ENCODE peak calls at places on chromosome 13, in nine cellular contexts. One of them, this sample, is unnamed. For H3K4me1, the result is how much of the 10 kb centered on the place peaks cover.

GRCh38 chr13:31073859-31074718 is 87.6 kb downstream of the HSPH1 start:
- DNase-seq in suprapubic skin: no peak
- DNase-seq in tibial nerve: no peak
- DNase-seq in body of pancreas: no peak
- DNase-seq in GM23248: peak
- DNase-seq in HAP-1: peak
- DNase-seq in SK-N-SH: no peak
- DNase-seq in left ventricle myocardium inferior: no peak
- DNase-seq in ovary: no peak
- DNase-seq in this sample: no peak

GRCh38 chr13:86870388-86870966 is 800.7 kb upstream of the SLITRK5 start:
- DNase-seq in suprapubic skin: no peak
- DNase-seq in tibial nerve: no peak
- DNase-seq in body of pancreas: no peak
- DNase-seq in GM23248: peak
- DNase-seq in HAP-1: peak
- DNase-seq in SK-N-SH: peak
- DNase-seq in left ventricle myocardium inferior: no peak
- DNase-seq in ovary: no peak
- DNase-seq in this sample: no peak

GRCh38 chr13:112820318-112820717 is 130.5 kb downstream of the ATP11A start:
- DNase-seq in suprapubic skin: no peak
- DNase-seq in tibial nerve: no peak
- DNase-seq in body of pancreas: no peak
- DNase-seq in GM23248: no peak
- DNase-seq in HAP-1: no peak
- DNase-seq in SK-N-SH: no peak
- DNase-seq in left ventricle myocardium inferior: no peak
- DNase-seq in ovary: no peak
- DNase-seq in this sample: no peak

GRCh38 chr13:69178000-69178399 is 929.6 kb upstream of the ATXN8OS start:
- DNase-seq in suprapubic skin: no peak
- DNase-seq in tibial nerve: no peak
- DNase-seq in body of pancreas: no peak
- DNase-seq in GM23248: no peak
- DNase-seq in HAP-1: no peak
- DNase-seq in SK-N-SH: no peak
- DNase-seq in left ventricle myocardium inferior: no peak
- DNase-seq in ovary: no peak
- DNase-seq in this sample: no peak

GRCh38 chr13:79525458-79525857 is 44.5 kb downstream of the NDFIP2 start:
- DNase-seq in suprapubic skin: no peak
- DNase-seq in tibial nerve: no peak
- DNase-seq in body of pancreas: no peak
- DNase-seq in GM23248: no peak
- DNase-seq in HAP-1: no peak
- DNase-seq in SK-N-SH: no peak
- DNase-seq in left ventricle myocardium inferior: no peak
- DNase-seq in ovary: no peak
- DNase-seq in this sample: no peak

GRCh38 chr13:79901336-79901735 is 420.4 kb downstream of the NDFIP2 start:
- DNase-seq in suprapubic skin: no peak
- DNase-seq in tibial nerve: no peak
- DNase-seq in body of pancreas: no peak
- DNase-seq in GM23248: peak
- DNase-seq in HAP-1: no peak
- DNase-seq in SK-N-SH: no peak
- DNase-seq in left ventricle myocardium inferior: no peak
- DNase-seq in ovary: no peak
- DNase-seq in this sample: no peak

GRCh38 chr13:65966991-65967451 is 1263.1 kb downstream of the PCDH9 start:
- DNase-seq in suprapubic skin: no peak
- DNase-seq in tibial nerve: no peak
- DNase-seq in body of pancreas: no peak
- DNase-seq in GM23248: peak
- DNase-seq in HAP-1: peak
- DNase-seq in SK-N-SH: peak
- DNase-seq in left ventricle myocardium inferior: no peak
- DNase-seq in ovary: no peak
- DNase-seq in this sample: no peak

GRCh38 chr13:95375706-95376105 is 74.5 kb upstream of the ABCC4 start:
- DNase-seq in suprapubic skin: no peak
- DNase-seq in tibial nerve: no peak
- DNase-seq in body of pancreas: no peak
- DNase-seq in GM23248: no peak
- DNase-seq in HAP-1: no peak
- DNase-seq in SK-N-SH: no peak
- DNase-seq in left ventricle myocardium inferior: no peak
- DNase-seq in ovary: no peak
- DNase-seq in this sample: no peak

GRCh38 chr13:78595819-78596700 is 7.3 kb downstream of the POU4F1 start:
- DNase-seq in suprapubic skin: no peak
- DNase-seq in tibial nerve: no peak
- DNase-seq in body of pancreas: peak
- DNase-seq in GM23248: no peak
- DNase-seq in HAP-1: no peak
- DNase-seq in SK-N-SH: peak
- DNase-seq in left ventricle myocardium inferior: no peak
- DNase-seq in ovary: no peak
- DNase-seq in this sample: no peak

GRCh38 chr13:24506698-24507335 is 5.8 kb downstream of the PARP4 start:
- DNase-seq in suprapubic skin: no peak
- DNase-seq in tibial nerve: no peak
- DNase-seq in body of pancreas: no peak
- DNase-seq in GM23248: no peak
- DNase-seq in HAP-1: no peak
- DNase-seq in SK-N-SH: no peak
- DNase-seq in left ventricle myocardium inferior: no peak
- DNase-seq in ovary: no peak
- DNase-seq in this sample: no peak

GRCh38 chr13:89750371-89750770 is 1597.1 kb upstream of the MIR17HG start:
- DNase-seq in suprapubic skin: no peak
- DNase-seq in tibial nerve: no peak
- DNase-seq in body of pancreas: no peak
- DNase-seq in GM23248: no peak
- DNase-seq in HAP-1: no peak
- DNase-seq in SK-N-SH: no peak
- DNase-seq in left ventricle myocardium inferior: no peak
- DNase-seq in ovary: no peak
- DNase-seq in this sample: no peak

GRCh38 chr13:33678906-33679657 is 138.9 kb upstream of the RFC3 start:
- DNase-seq in suprapubic skin: no peak
- DNase-seq in tibial nerve: peak
- DNase-seq in body of pancreas: peak
- DNase-seq in GM23248: peak
- DNase-seq in HAP-1: no peak
- DNase-seq in SK-N-SH: no peak
- DNase-seq in left ventricle myocardium inferior: peak
- DNase-seq in ovary: peak
- DNase-seq in this sample: peak

DNA sequence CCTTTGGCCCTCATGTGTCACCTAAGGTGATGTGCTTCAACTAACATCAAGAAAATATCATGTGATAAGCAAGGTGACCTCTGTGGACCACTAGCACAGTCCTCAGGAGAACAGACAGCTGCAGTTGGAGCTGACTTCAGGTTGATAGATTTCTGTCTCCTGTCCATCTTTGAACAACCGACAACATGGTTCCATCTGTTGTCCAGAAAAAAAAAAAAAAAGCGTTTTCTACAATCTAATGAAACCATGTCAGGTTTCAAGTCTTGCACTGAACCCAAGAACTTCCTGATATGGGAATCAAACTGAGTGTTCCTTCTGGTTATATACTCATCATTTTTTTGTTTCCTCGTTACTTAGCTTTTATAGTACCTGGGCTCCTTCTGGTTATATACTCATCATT is 75.7 kb downstream of the LHFPL6 start:
- DNase-seq in suprapubic skin: no peak
- DNase-seq in tibial nerve: no peak
- DNase-seq in body of pancreas: no peak
- DNase-seq in GM23248: no peak
- DNase-seq in HAP-1: no peak
- DNase-seq in SK-N-SH: no peak
- DNase-seq in left ventricle myocardium inferior: no peak
- DNase-seq in ovary: no peak
- DNase-seq in this sample: no peak
- H3K4me1 ChIP-seq in suprapubic skin: under half
- H3K4me1 ChIP-seq in tibial nerve: under half
- H3K4me1 ChIP-seq in body of pancreas: under half
- H3K4me1 ChIP-seq in GM23248: half or more
- H3K4me1 ChIP-seq in HAP-1: under half
- H3K4me1 ChIP-seq in SK-N-SH: under half
- H3K4me1 ChIP-seq in left ventricle myocardium inferior: half or more
- H3K4me1 ChIP-seq in ovary: under half
- H3K4me1 ChIP-seq in this sample: under half

DNA sequence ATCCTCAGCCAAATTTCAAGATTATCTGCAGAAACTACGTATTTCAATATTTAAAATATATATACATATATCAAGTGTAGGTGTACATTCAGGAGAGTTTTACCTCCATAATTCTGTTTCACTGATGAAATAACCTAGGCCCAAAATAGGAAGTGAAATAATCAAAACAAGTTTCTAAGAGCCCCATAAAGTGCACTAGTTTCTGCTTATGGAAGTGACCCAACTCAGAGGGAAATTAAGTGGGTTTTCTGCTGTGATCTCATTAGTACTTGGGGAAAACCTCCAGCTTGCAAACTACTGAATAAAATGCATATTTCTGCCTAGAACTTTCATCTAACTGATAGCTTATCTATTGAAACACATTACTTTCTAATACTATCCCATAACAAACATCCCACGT is 45.4 kb upstream of the MIR17HG start:
- DNase-seq in suprapubic skin: no peak
- DNase-seq in tibial nerve: no peak
- DNase-seq in body of pancreas: no peak
- DNase-seq in GM23248: no peak
- DNase-seq in HAP-1: no peak
- DNase-seq in SK-N-SH: no peak
- DNase-seq in left ventricle myocardium inferior: no peak
- DNase-seq in ovary: no peak
- DNase-seq in this sample: no peak
- H3K4me1 ChIP-seq in suprapubic skin: under half
- H3K4me1 ChIP-seq in tibial nerve: under half
- H3K4me1 ChIP-seq in body of pancreas: under half
- H3K4me1 ChIP-seq in GM23248: under half
- H3K4me1 ChIP-seq in HAP-1: under half
- H3K4me1 ChIP-seq in SK-N-SH: under half
- H3K4me1 ChIP-seq in left ventricle myocardium inferior: under half
- H3K4me1 ChIP-seq in ovary: under half
- H3K4me1 ChIP-seq in this sample: under half

GRCh38 chr13:99265162-99265822 is 7.1 kb upstream of the GPR18 start:
- DNase-seq in suprapubic skin: no peak
- DNase-seq in tibial nerve: no peak
- DNase-seq in body of pancreas: no peak
- DNase-seq in GM23248: no peak
- DNase-seq in HAP-1: no peak
- DNase-seq in SK-N-SH: no peak
- DNase-seq in left ventricle myocardium inferior: no peak
- DNase-seq in ovary: no peak
- DNase-seq in this sample: no peak

GRCh38 chr13:99266827-99267226 is 8.6 kb upstream of the GPR18 start:
- DNase-seq in suprapubic skin: no peak
- DNase-seq in tibial nerve: no peak
- DNase-seq in body of pancreas: no peak
- DNase-seq in GM23248: no peak
- DNase-seq in HAP-1: no peak
- DNase-seq in SK-N-SH: no peak
- DNase-seq in left ventricle myocardium inferior: no peak
- DNase-seq in ovary: no peak
- DNase-seq in this sample: no peak

GRCh38 chr13:99267927-99268326 is 9.7 kb upstream of the GPR18 start:
- DNase-seq in suprapubic skin: no peak
- DNase-seq in tibial nerve: no peak
- DNase-seq in body of pancreas: no peak
- DNase-seq in GM23248: no peak
- DNase-seq in HAP-1: no peak
- DNase-seq in SK-N-SH: no peak
- DNase-seq in left ventricle myocardium inferior: no peak
- DNase-seq in ovary: no peak
- DNase-seq in this sample: no peak

GRCh38 chr13:99264053-99264452 is 5.9 kb upstream of the GPR18 start:
- DNase-seq in suprapubic skin: no peak
- DNase-seq in tibial nerve: no peak
- DNase-seq in body of pancreas: no peak
- DNase-seq in GM23248: no peak
- DNase-seq in HAP-1: no peak
- DNase-seq in SK-N-SH: no peak
- DNase-seq in left ventricle myocardium inferior: no peak
- DNase-seq in ovary: no peak
- DNase-seq in this sample: no peak

DNA sequence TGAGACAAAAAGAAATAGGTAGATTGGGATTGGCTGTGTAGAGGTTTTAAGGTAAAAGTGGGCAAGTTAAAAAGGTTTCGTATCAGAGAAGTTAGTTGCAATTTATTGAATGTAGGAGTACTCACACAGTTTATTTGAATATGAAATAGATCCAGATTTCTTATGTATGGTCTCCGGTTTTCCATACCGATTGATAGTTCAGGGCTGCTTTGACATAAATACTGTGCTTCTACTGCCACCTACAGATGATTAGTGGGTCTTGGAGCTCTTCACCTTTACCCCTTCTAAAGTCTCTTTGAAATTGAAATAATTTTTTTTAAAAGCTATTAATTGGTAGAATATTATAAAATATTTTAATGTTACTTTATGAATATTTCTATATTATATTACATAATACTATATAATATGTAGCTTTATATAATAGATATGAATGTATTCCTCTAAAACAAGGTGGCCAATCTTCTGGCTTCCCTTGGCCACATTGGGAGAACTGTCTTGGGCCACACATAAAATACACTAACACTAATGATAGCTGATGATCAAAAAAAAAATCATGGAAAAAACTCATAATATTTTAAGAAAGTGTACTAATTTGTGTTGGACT is 7.7 kb upstream of the GPR18 start:
- DNase-seq in suprapubic skin: no peak
- DNase-seq in tibial nerve: no peak
- DNase-seq in body of pancreas: no peak
- DNase-seq in GM23248: peak
- DNase-seq in HAP-1: peak
- DNase-seq in SK-N-SH: peak
- DNase-seq in left ventricle myocardium inferior: no peak
- DNase-seq in ovary: no peak
- DNase-seq in this sample: no peak
- H3K4me1 ChIP-seq in suprapubic skin: under half
- H3K4me1 ChIP-seq in tibial nerve: under half
- H3K4me1 ChIP-seq in body of pancreas: under half
- H3K4me1 ChIP-seq in GM23248: under half
- H3K4me1 ChIP-seq in HAP-1: under half
- H3K4me1 ChIP-seq in SK-N-SH: under half
- H3K4me1 ChIP-seq in left ventricle myocardium inferior: under half
- H3K4me1 ChIP-seq in ovary: under half
- H3K4me1 ChIP-seq in this sample: under half

DNA sequence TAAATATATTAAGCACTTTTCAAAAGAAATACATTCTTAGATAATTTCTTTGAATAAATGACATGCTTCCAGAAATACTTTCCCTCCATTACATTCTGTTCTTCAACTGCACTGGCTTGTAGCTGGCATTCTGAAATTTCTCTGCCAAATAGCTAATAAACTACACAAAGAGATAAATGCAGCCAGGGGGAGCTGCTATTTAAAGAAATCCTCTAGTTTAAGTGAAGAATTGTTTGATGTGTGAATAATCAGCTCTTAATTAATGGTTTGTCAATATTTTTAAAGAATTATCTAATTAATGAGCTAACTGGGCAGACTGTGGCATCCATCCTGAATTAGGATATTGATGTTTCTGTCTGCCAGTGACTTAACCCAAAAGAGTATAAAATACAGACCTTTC is 30.7 kb downstream of the SLC7A1 start:
- DNase-seq in suprapubic skin: no peak
- DNase-seq in tibial nerve: no peak
- DNase-seq in body of pancreas: no peak
- DNase-seq in GM23248: no peak
- DNase-seq in HAP-1: no peak
- DNase-seq in SK-N-SH: no peak
- DNase-seq in left ventricle myocardium inferior: no peak
- DNase-seq in ovary: no peak
- DNase-seq in this sample: no peak
- H3K4me1 ChIP-seq in suprapubic skin: half or more
- H3K4me1 ChIP-seq in tibial nerve: under half
- H3K4me1 ChIP-seq in body of pancreas: under half
- H3K4me1 ChIP-seq in GM23248: under half
- H3K4me1 ChIP-seq in HAP-1: under half
- H3K4me1 ChIP-seq in SK-N-SH: under half
- H3K4me1 ChIP-seq in left ventricle myocardium inferior: under half
- H3K4me1 ChIP-seq in ovary: under half
- H3K4me1 ChIP-seq in this sample: under half

This sample was measured in uterus.